ENCODE peak calls at places on chromosomes 11 and 22, in ten cellular contexts. G, P, Q, S, X, K, I, L, D and Y are unnamed samples.

GRCh38 chr11:44628730-44629361 is 63.4 kb downstream of the CD82 start:
- DNase-seq in G (peak; percentile 50), P (no peak), Q (no peak), S (no peak), X (no peak), K (no peak), I (peak; percentile 50), L (peak; percentile 81), D (no peak), Y (no peak)

GRCh38 chr11:12235549-12235944 is 125.2 kb downstream of the MICAL2 start:
- DNase-seq in G (no peak), P (no peak), Q (no peak), S (no peak), X (no peak), K (no peak), I (no peak), L (no peak), D (no peak), Y (peak; percentile 21)

GRCh38 chr11:129366737-129367597 is 8.7 kb upstream of the BARX2 start:
- DNase-seq in G (no peak), P (no peak), Q (no peak), S (no peak), X (no peak), K (no peak), I (no peak), L (no peak), D (no peak), Y (no peak)

GRCh38 chr22:35380013-35380412 is 883 bp upstream of the HMOX1 start:
- DNase-seq in G (no peak), P (no peak), Q (no peak), S (no peak), X (no peak), K (no peak), I (no peak), L (no peak), D (peak; percentile 32), Y (no peak)

GRCh38 chr11:8863838-8864237 is 47.2 kb upstream of the AKIP1 start:
- DNase-seq in G (no peak), P (no peak), Q (no peak), S (no peak), X (no peak), K (no peak), I (no peak), L (no peak), D (peak; percentile 68), Y (no peak)

GRCh38 chr22:46972901-46973831 is 210.7 kb downstream of the TBC1D22A start:
- DNase-seq in G (no peak), P (no peak), Q (no peak), S (no peak), X (no peak), K (no peak), I (peak; percentile 76), L (no peak), D (no peak), Y (no peak)

GRCh38 chr11:79110308-79110707 is 330.5 kb downstream of the TENM4 start:
- DNase-seq in G (no peak), P (no peak), Q (no peak), S (no peak), X (no peak), K (no peak), I (peak; percentile 26), L (no peak), D (no peak), Y (no peak)

GRCh38 chr11:103091441-103091809 is 535 bp downstream of the DCUN1D5 start:
- DNase-seq in G (peak; percentile 71), P (peak; percentile 24), Q (no peak), S (no peak), X (peak; percentile 90), K (no peak), I (peak; percentile 88), L (no peak), D (peak; percentile 34), Y (peak; percentile 71)

GRCh38 chr11:59899532-59899931 is 20.9 kb downstream of the OOSP3 start:
- DNase-seq in G (no peak), P (no peak), Q (no peak), S (no peak), X (no peak), K (no peak), I (no peak), L (no peak), D (peak; percentile 55), Y (no peak)

GRCh38 chr11:27387362-27387761 is 24.3 kb upstream of the CCDC34 start:
- DNase-seq in G (no peak), P (no peak), Q (no peak), S (no peak), X (no peak), K (no peak), I (no peak), L (no peak), D (no peak), Y (peak; percentile 52)

GRCh38 chr22:37135023-37135422 is 14.7 kb downstream of the IL2RB start:
- DNase-seq in G (no peak), P (no peak), Q (no peak), S (no peak), X (no peak), K (no peak), I (no peak), L (no peak), D (no peak), Y (no peak)

GRCh38 chr11:74388678-74389327 is 9.4 kb downstream of the PGM2L1 start:
- DNase-seq in G (peak; percentile 66), P (peak; percentile 69), Q (peak; percentile 96), S (no peak), X (no peak), K (no peak), I (no peak), L (no peak), D (peak; percentile 70), Y (peak; percentile 69)

GRCh38 chr11:14041040-14041439 is 78.5 kb downstream of the SPON1 start:
- DNase-seq in G (no peak), P (no peak), Q (no peak), S (no peak), X (no peak), K (no peak), I (no peak), L (no peak), D (no peak), Y (no peak)

GRCh38 chr11:33060271-33060670 is 20.9 kb downstream of the TCP11L1 start:
- DNase-seq in G (no peak), P (no peak), Q (no peak), S (no peak), X (no peak), K (no peak), I (no peak), L (peak; percentile 50), D (no peak), Y (no peak)

GRCh38 chr11:34327804-34328631 is 29.8 kb downstream of the ABTB2 start:
- DNase-seq in G (no peak), P (peak; percentile 17), Q (peak; percentile 63), S (no peak), X (no peak), K (no peak), I (no peak), L (no peak), D (no peak), Y (no peak)

GRCh38 chr11:82902086-82902485 is 550 bp downstream of the DDIAS start:
- DNase-seq in G (no peak), P (no peak), Q (no peak), S (no peak), X (no peak), K (no peak), I (no peak), L (no peak), D (no peak), Y (peak; percentile 63)
- TF ChIP-seq POLR2A in G (no peak), P (no peak), Q (no peak), S (no peak), X (no peak), K (no peak), I (no peak), L (no peak), D (no peak), Y (no peak)

DNA sequence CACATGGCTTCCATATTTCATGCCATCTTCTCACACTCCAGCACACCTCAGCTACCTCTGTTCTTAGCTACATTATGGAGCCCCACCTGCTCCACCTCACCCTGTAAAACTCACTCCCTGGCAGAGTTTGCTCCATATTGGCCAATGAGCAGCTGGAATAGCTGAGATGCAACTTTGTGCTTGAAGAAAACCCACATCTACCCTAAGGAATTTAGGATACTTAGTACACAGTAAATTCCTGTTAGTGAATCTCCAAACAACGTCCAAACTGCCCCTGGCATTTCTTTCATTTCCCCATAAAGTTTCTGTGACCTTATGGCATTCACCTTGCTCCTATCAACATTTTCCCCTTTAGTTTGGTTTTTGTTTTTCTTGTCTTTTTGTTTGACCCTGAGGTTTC is 2.2 kb upstream of the VWCE start:
- DNase-seq in G (no peak), P (no peak), Q (no peak), S (no peak), X (peak; percentile 6), K (no peak), I (no peak), L (no peak), D (no peak), Y (no peak)
- TF ChIP-seq POLR2A in G (no peak), P (no peak), Q (no peak), S (no peak), X (no peak), K (no peak), I (no peak), L (no peak), D (no peak), Y (no peak)

DNA sequence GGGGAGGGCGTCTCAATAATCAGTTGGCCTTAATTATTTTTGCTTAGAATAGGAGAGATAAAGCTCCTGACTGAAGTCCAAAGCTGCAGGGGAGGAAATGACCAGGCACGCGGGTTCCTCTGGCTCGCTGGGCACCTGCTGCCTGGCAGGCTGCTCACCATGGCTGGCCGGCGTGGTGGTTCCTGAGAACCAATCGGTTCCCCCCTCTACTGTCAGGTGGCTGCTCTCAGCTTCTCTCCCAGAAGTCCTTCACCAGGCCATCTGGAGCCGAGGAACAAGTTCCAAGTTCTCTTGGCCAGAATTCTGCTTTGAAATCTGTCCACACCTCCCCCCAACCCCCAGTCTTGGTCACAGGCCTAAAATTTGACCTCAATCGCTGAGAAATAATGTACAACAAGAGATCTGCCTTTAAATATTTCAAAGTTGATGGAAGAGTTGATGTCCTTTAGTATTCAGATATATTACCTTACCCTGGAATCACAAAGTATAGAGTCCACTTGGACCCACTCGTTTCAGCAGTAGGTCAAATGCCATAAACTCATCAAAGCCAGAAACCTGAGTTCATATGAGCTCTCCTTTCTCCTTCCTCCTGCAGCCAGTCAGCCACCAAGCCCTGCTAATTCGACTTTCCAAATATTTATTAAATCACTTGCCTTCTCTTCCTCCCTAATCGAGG is 25.2 kb downstream of the EXPH5 start:
- DNase-seq in G (no peak), P (peak; percentile 65), Q (no peak), S (no peak), X (no peak), K (no peak), I (no peak), L (no peak), D (no peak), Y (no peak)
- TF ChIP-seq POLR2A in G (no peak), P (no peak), Q (no peak), S (no peak), X (no peak), K (no peak), I (no peak), L (no peak), D (no peak), Y (no peak)

GRCh38 chr11:97502201-97502600 is 1112.4 kb downstream of the JRKL start:
- DNase-seq in G (no peak), P (no peak), Q (no peak), S (no peak), X (no peak), K (no peak), I (no peak), L (no peak), D (no peak), Y (no peak)
- TF ChIP-seq POLR2A in G (no peak), P (no peak), Q (no peak), S (no peak), X (no peak), K (no peak), I (no peak), L (no peak), D (no peak), Y (no peak)